ENCODE peak calls at places on chromosomes 4 and X, in eight cellular contexts. One of them, this sample, is unnamed.

GRCh38 chrX:29581223-29581622 is 634.1 kb upstream of the MAGEB2 start:
- DNase-seq in astrocyte of the spinal cord: no peak
- DNase-seq in esophagus squamous epithelium: no peak
- DNase-seq in thyroid gland: no peak
- DNase-seq in stimulated activated CD4-positive, alpha-beta T cell treated with anti-CD3 and anti-CD28 coated beads, Interleukin-1b, Interleukin-23, amount 100 ng/mL, for 24 hours: no peak
- DNase-seq in LNCaP clone FGC: no peak
- DNase-seq in CD8-positive, alpha-beta T cell: no peak
- DNase-seq in germinal center: no peak
- DNase-seq in this sample: no peak

GRCh38 chrX:115562492-115562872 is 1.5 kb downstream of the PLS3 start:
- DNase-seq in LNCaP clone FGC: no peak
- DNase-seq in CD8-positive, alpha-beta T cell: no peak
- DNase-seq in germinal center: no peak
- DNase-seq in stimulated activated CD4-positive, alpha-beta T cell treated with anti-CD3 and anti-CD28 coated beads, Interleukin-1b, Interleukin-23, amount 100 ng/mL, for 24 hours: no peak
- DNase-seq in astrocyte of the spinal cord: no peak
- DNase-seq in thyroid gland: no peak
- DNase-seq in esophagus squamous epithelium: no peak
- DNase-seq in this sample: no peak

GRCh38 chrX:141176586-141177451 is at the start of gene LDOC1:
- DNase-seq in germinal center: peak
- DNase-seq in thyroid gland: peak
- DNase-seq in astrocyte of the spinal cord: peak
- DNase-seq in stimulated activated CD4-positive, alpha-beta T cell treated with anti-CD3 and anti-CD28 coated beads, Interleukin-1b, Interleukin-23, amount 100 ng/mL, for 24 hours: peak
- DNase-seq in CD8-positive, alpha-beta T cell: peak
- DNase-seq in esophagus squamous epithelium: no peak
- DNase-seq in LNCaP clone FGC: peak
- DNase-seq in this sample: peak

GRCh38 chrX:21734175-21734574 is 23.7 kb downstream of the SMPX start:
- DNase-seq in esophagus squamous epithelium: no peak
- DNase-seq in thyroid gland: no peak
- DNase-seq in astrocyte of the spinal cord: no peak
- DNase-seq in germinal center: no peak
- DNase-seq in CD8-positive, alpha-beta T cell: no peak
- DNase-seq in stimulated activated CD4-positive, alpha-beta T cell treated with anti-CD3 and anti-CD28 coated beads, Interleukin-1b, Interleukin-23, amount 100 ng/mL, for 24 hours: no peak
- DNase-seq in LNCaP clone FGC: peak
- DNase-seq in this sample: no peak

GRCh38 chr4:56658410-56659003 is 22.6 kb downstream of the HOPX start:
- DNase-seq in thyroid gland: no peak
- DNase-seq in stimulated activated CD4-positive, alpha-beta T cell treated with anti-CD3 and anti-CD28 coated beads, Interleukin-1b, Interleukin-23, amount 100 ng/mL, for 24 hours: no peak
- DNase-seq in esophagus squamous epithelium: no peak
- DNase-seq in germinal center: no peak
- DNase-seq in LNCaP clone FGC: no peak
- DNase-seq in astrocyte of the spinal cord: peak
- DNase-seq in CD8-positive, alpha-beta T cell: no peak
- DNase-seq in this sample: no peak

GRCh38 chr4:20890752-20891151 is 190.5 kb downstream of the PACRGL start:
- DNase-seq in astrocyte of the spinal cord: no peak
- DNase-seq in LNCaP clone FGC: no peak
- DNase-seq in germinal center: no peak
- DNase-seq in stimulated activated CD4-positive, alpha-beta T cell treated with anti-CD3 and anti-CD28 coated beads, Interleukin-1b, Interleukin-23, amount 100 ng/mL, for 24 hours: no peak
- DNase-seq in CD8-positive, alpha-beta T cell: no peak
- DNase-seq in esophagus squamous epithelium: no peak
- DNase-seq in thyroid gland: no peak
- DNase-seq in this sample: no peak

GRCh38 chrX:139828830-139829229 is 104.0 kb downstream of the ATP11C start:
- DNase-seq in thyroid gland: no peak
- DNase-seq in germinal center: no peak
- DNase-seq in astrocyte of the spinal cord: no peak
- DNase-seq in esophagus squamous epithelium: no peak
- DNase-seq in CD8-positive, alpha-beta T cell: no peak
- DNase-seq in LNCaP clone FGC: no peak
- DNase-seq in stimulated activated CD4-positive, alpha-beta T cell treated with anti-CD3 and anti-CD28 coated beads, Interleukin-1b, Interleukin-23, amount 100 ng/mL, for 24 hours: no peak
- DNase-seq in this sample: no peak

GRCh38 chr4:132266374-132266773 is 882.7 kb upstream of the PCDH10 start:
- DNase-seq in LNCaP clone FGC: no peak
- DNase-seq in germinal center: no peak
- DNase-seq in thyroid gland: no peak
- DNase-seq in CD8-positive, alpha-beta T cell: no peak
- DNase-seq in stimulated activated CD4-positive, alpha-beta T cell treated with anti-CD3 and anti-CD28 coated beads, Interleukin-1b, Interleukin-23, amount 100 ng/mL, for 24 hours: no peak
- DNase-seq in astrocyte of the spinal cord: no peak
- DNase-seq in esophagus squamous epithelium: no peak
- DNase-seq in this sample: no peak

GRCh38 chr4:55439023-55439422 is 43.3 kb downstream of the TMEM165 start:
- DNase-seq in stimulated activated CD4-positive, alpha-beta T cell treated with anti-CD3 and anti-CD28 coated beads, Interleukin-1b, Interleukin-23, amount 100 ng/mL, for 24 hours: no peak
- DNase-seq in CD8-positive, alpha-beta T cell: no peak
- DNase-seq in esophagus squamous epithelium: no peak
- DNase-seq in LNCaP clone FGC: no peak
- DNase-seq in germinal center: no peak
- DNase-seq in thyroid gland: no peak
- DNase-seq in astrocyte of the spinal cord: no peak
- DNase-seq in this sample: no peak

GRCh38 chrX:129790146-129790545 is 10.4 kb downstream of the SASH3 start:
- DNase-seq in LNCaP clone FGC: no peak
- DNase-seq in thyroid gland: no peak
- DNase-seq in germinal center: no peak
- DNase-seq in stimulated activated CD4-positive, alpha-beta T cell treated with anti-CD3 and anti-CD28 coated beads, Interleukin-1b, Interleukin-23, amount 100 ng/mL, for 24 hours: no peak
- DNase-seq in CD8-positive, alpha-beta T cell: no peak
- DNase-seq in esophagus squamous epithelium: no peak
- DNase-seq in astrocyte of the spinal cord: no peak
- DNase-seq in this sample: no peak

GRCh38 chr4:128332086-128332485 is 44.5 kb upstream of the PGRMC2 start:
- DNase-seq in LNCaP clone FGC: no peak
- DNase-seq in germinal center: no peak
- DNase-seq in astrocyte of the spinal cord: no peak
- DNase-seq in thyroid gland: no peak
- DNase-seq in esophagus squamous epithelium: no peak
- DNase-seq in stimulated activated CD4-positive, alpha-beta T cell treated with anti-CD3 and anti-CD28 coated beads, Interleukin-1b, Interleukin-23, amount 100 ng/mL, for 24 hours: no peak
- DNase-seq in CD8-positive, alpha-beta T cell: no peak
- DNase-seq in this sample: no peak

GRCh38 chr4:94332983-94333590 is 9.5 kb downstream of the HPGDS start:
- DNase-seq in germinal center: no peak
- DNase-seq in LNCaP clone FGC: no peak
- DNase-seq in CD8-positive, alpha-beta T cell: no peak
- DNase-seq in stimulated activated CD4-positive, alpha-beta T cell treated with anti-CD3 and anti-CD28 coated beads, Interleukin-1b, Interleukin-23, amount 100 ng/mL, for 24 hours: no peak
- DNase-seq in astrocyte of the spinal cord: no peak
- DNase-seq in thyroid gland: no peak
- DNase-seq in esophagus squamous epithelium: no peak
- DNase-seq in this sample: no peak

GRCh38 chr4:15018389-15018788 is 16.1 kb downstream of the CPEB2 start:
- DNase-seq in LNCaP clone FGC: no peak
- DNase-seq in stimulated activated CD4-positive, alpha-beta T cell treated with anti-CD3 and anti-CD28 coated beads, Interleukin-1b, Interleukin-23, amount 100 ng/mL, for 24 hours: no peak
- DNase-seq in astrocyte of the spinal cord: no peak
- DNase-seq in thyroid gland: no peak
- DNase-seq in esophagus squamous epithelium: no peak
- DNase-seq in CD8-positive, alpha-beta T cell: no peak
- DNase-seq in germinal center: no peak
- DNase-seq in this sample: no peak

GRCh38 chrX:9510366-9510765 is 45.5 kb downstream of the TBL1X start:
- DNase-seq in esophagus squamous epithelium: no peak
- DNase-seq in astrocyte of the spinal cord: no peak
- DNase-seq in stimulated activated CD4-positive, alpha-beta T cell treated with anti-CD3 and anti-CD28 coated beads, Interleukin-1b, Interleukin-23, amount 100 ng/mL, for 24 hours: no peak
- DNase-seq in germinal center: no peak
- DNase-seq in thyroid gland: no peak
- DNase-seq in CD8-positive, alpha-beta T cell: no peak
- DNase-seq in LNCaP clone FGC: no peak
- DNase-seq in this sample: no peak

GRCh38 chr4:2180410-2180809 is 61.5 kb downstream of the HAUS3 start:
- DNase-seq in CD8-positive, alpha-beta T cell: no peak
- DNase-seq in esophagus squamous epithelium: no peak
- DNase-seq in astrocyte of the spinal cord: no peak
- DNase-seq in thyroid gland: no peak
- DNase-seq in germinal center: no peak
- DNase-seq in LNCaP clone FGC: no peak
- DNase-seq in stimulated activated CD4-positive, alpha-beta T cell treated with anti-CD3 and anti-CD28 coated beads, Interleukin-1b, Interleukin-23, amount 100 ng/mL, for 24 hours: no peak
- DNase-seq in this sample: no peak

This sample was measured in C1 segment of cervical spinal cord.